ENCODE peak calls at places on chromosomes 5 and 9, in five cellular contexts. One of them, this sample, is unnamed.

GRCh38 chr9:14400658-14400995 is 86.7 kb upstream of the NFIB start:
- DNase-seq in NCI-H2081: peak
- DNase-seq in fibroblast of mammary gland: peak
- DNase-seq in ACHN: peak
- DNase-seq in glomerular endothelial cell: peak
- DNase-seq in this sample: peak

GRCh38 chr9:95246547-95246946 is 71.0 kb downstream of the FANCC start:
- DNase-seq in NCI-H2081: no peak
- DNase-seq in fibroblast of mammary gland: no peak
- DNase-seq in ACHN: no peak
- DNase-seq in glomerular endothelial cell: no peak
- DNase-seq in this sample: no peak

GRCh38 chr5:180779985-180780610 is 22.5 kb downstream of the MGAT1 start:
- DNase-seq in NCI-H2081: no peak
- DNase-seq in fibroblast of mammary gland: no peak
- DNase-seq in ACHN: no peak
- DNase-seq in glomerular endothelial cell: no peak
- DNase-seq in this sample: no peak

GRCh38 chr5:5155617-5156016 is 15.5 kb downstream of the ADAMTS16 start:
- DNase-seq in NCI-H2081: no peak
- DNase-seq in fibroblast of mammary gland: no peak
- DNase-seq in ACHN: no peak
- DNase-seq in glomerular endothelial cell: no peak
- DNase-seq in this sample: no peak

GRCh38 chr5:10690460-10690859 is 70.6 kb downstream of the DAP start:
- DNase-seq in NCI-H2081: no peak
- DNase-seq in fibroblast of mammary gland: no peak
- DNase-seq in ACHN: peak
- DNase-seq in glomerular endothelial cell: no peak
- DNase-seq in this sample: no peak

GRCh38 chr5:14208071-14209021 is 65.2 kb downstream of the TRIO start:
- DNase-seq in NCI-H2081: no peak
- DNase-seq in fibroblast of mammary gland: peak
- DNase-seq in ACHN: peak
- DNase-seq in glomerular endothelial cell: no peak
- DNase-seq in this sample: no peak

GRCh38 chr9:20914556-20914955 is 116.9 kb downstream of the HACD4 start:
- DNase-seq in NCI-H2081: no peak
- DNase-seq in fibroblast of mammary gland: no peak
- DNase-seq in ACHN: no peak
- DNase-seq in glomerular endothelial cell: no peak
- DNase-seq in this sample: no peak

GRCh38 chr5:91151947-91152346 is 231.2 kb downstream of the ARRDC3 start:
- DNase-seq in NCI-H2081: no peak
- DNase-seq in fibroblast of mammary gland: peak
- DNase-seq in ACHN: peak
- DNase-seq in glomerular endothelial cell: no peak
- DNase-seq in this sample: peak

GRCh38 chr5:72921103-72921502 is 34.7 kb upstream of the FCHO2 start:
- DNase-seq in NCI-H2081: no peak
- DNase-seq in fibroblast of mammary gland: no peak
- DNase-seq in ACHN: no peak
- DNase-seq in glomerular endothelial cell: no peak
- DNase-seq in this sample: no peak

GRCh38 chr9:121861501-121862180 is 210.2 kb downstream of the DAB2IP start:
- DNase-seq in NCI-H2081: no peak
- DNase-seq in fibroblast of mammary gland: peak
- DNase-seq in ACHN: peak
- DNase-seq in glomerular endothelial cell: no peak
- DNase-seq in this sample: peak

GRCh38 chr5:88803309-88803708 is 79.7 kb downstream of the MEF2C start:
- DNase-seq in NCI-H2081: no peak
- DNase-seq in fibroblast of mammary gland: no peak
- DNase-seq in ACHN: no peak
- DNase-seq in glomerular endothelial cell: no peak
- DNase-seq in this sample: no peak

GRCh38 chr5:6573651-6574101 is 59.2 kb downstream of the NSUN2 start:
- DNase-seq in NCI-H2081: no peak
- DNase-seq in fibroblast of mammary gland: no peak
- DNase-seq in ACHN: no peak
- DNase-seq in glomerular endothelial cell: no peak
- DNase-seq in this sample: no peak

GRCh38 chr5:73344835-73345234 is 103.7 kb downstream of the FOXD1 start:
- DNase-seq in NCI-H2081: no peak
- DNase-seq in fibroblast of mammary gland: no peak
- DNase-seq in ACHN: no peak
- DNase-seq in glomerular endothelial cell: no peak
- DNase-seq in this sample: no peak

GRCh38 chr5:149212203-149212951 is 59.3 kb upstream of the AFAP1L1 start:
- DNase-seq in NCI-H2081: no peak
- DNase-seq in fibroblast of mammary gland: peak
- DNase-seq in ACHN: no peak
- DNase-seq in glomerular endothelial cell: peak
- DNase-seq in this sample: no peak

GRCh38 chr9:129347323-129348120 is 169.5 kb upstream of the IER5L start:
- DNase-seq in NCI-H2081: no peak
- DNase-seq in fibroblast of mammary gland: peak
- DNase-seq in ACHN: no peak
- DNase-seq in glomerular endothelial cell: no peak
- DNase-seq in this sample: no peak

GRCh38 chr5:147485046-147485445 is 24.8 kb downstream of the DPYSL3 start:
- DNase-seq in NCI-H2081: no peak
- DNase-seq in fibroblast of mammary gland: peak
- DNase-seq in ACHN: no peak
- DNase-seq in glomerular endothelial cell: no peak
- DNase-seq in this sample: no peak